ENCODE peak calls at places on chromosome 14, in four cellular contexts. One of them, this sample, is unnamed.

GRCh38 chr14:65491274-65491673 is 78.7 kb downstream of the FUT8 start:
- DNase-seq in lower lobe of right lung: no peak
- DNase-seq in AG08395: no peak
- DNase-seq in HuH-7: no peak
- DNase-seq in this sample: no peak

GRCh38 chr14:99552572-99553216 is 51.3 kb downstream of the CCDC85C start:
- DNase-seq in HuH-7: peak
- DNase-seq in lower lobe of right lung: no peak
- DNase-seq in AG08395: no peak
- DNase-seq in this sample: no peak

GRCh38 chr14:64411001-64411400 is 22.8 kb downstream of the MTHFD1 start:
- DNase-seq in AG08395: no peak
- DNase-seq in HuH-7: no peak
- DNase-seq in lower lobe of right lung: no peak
- DNase-seq in this sample: no peak

GRCh38 chr14:25140423-25140822 is 90.5 kb upstream of the STXBP6 start:
- DNase-seq in AG08395: no peak
- DNase-seq in lower lobe of right lung: no peak
- DNase-seq in HuH-7: no peak
- DNase-seq in this sample: no peak

GRCh38 chr14:68487805-68488590 is 304.9 kb downstream of the ZFP36L1 start:
- DNase-seq in HuH-7: no peak
- DNase-seq in lower lobe of right lung: no peak
- DNase-seq in AG08395: peak
- DNase-seq in this sample: no peak

GRCh38 chr14:56333361-56334279 is 215.4 kb downstream of the PELI2 start:
- DNase-seq in AG08395: peak
- DNase-seq in lower lobe of right lung: no peak
- DNase-seq in HuH-7: no peak
- DNase-seq in this sample: no peak

GRCh38 chr14:59595071-59595470 is 18.5 kb upstream of the CCDC175 start:
- DNase-seq in AG08395: no peak
- DNase-seq in lower lobe of right lung: no peak
- DNase-seq in HuH-7: no peak
- DNase-seq in this sample: no peak

GRCh38 chr14:68961781-68962584 is 17.1 kb downstream of the ACTN1 start:
- DNase-seq in lower lobe of right lung: no peak
- DNase-seq in HuH-7: no peak
- DNase-seq in AG08395: no peak
- DNase-seq in this sample: peak

GRCh38 chr14:94738786-94739185 is 31.1 kb downstream of the GSC start:
- DNase-seq in AG08395: peak
- DNase-seq in HuH-7: no peak
- DNase-seq in lower lobe of right lung: no peak
- DNase-seq in this sample: no peak

GRCh38 chr14:55556929-55557623 is 22.9 kb upstream of the KTN1 start:
- DNase-seq in lower lobe of right lung: peak
- DNase-seq in HuH-7: no peak
- DNase-seq in AG08395: peak
- DNase-seq in this sample: peak

GRCh38 chr14:81625343-81625742 is 91.7 kb upstream of the SEL1L start:
- DNase-seq in lower lobe of right lung: no peak
- DNase-seq in HuH-7: peak
- DNase-seq in AG08395: peak
- DNase-seq in this sample: no peak

GRCh38 chr14:75450381-75451276 is 22.8 kb downstream of the JDP2 start:
- DNase-seq in HuH-7: no peak
- DNase-seq in lower lobe of right lung: peak
- DNase-seq in AG08395: no peak
- DNase-seq in this sample: peak

GRCh38 chr14:92914087-92914656 is 8.8 kb upstream of the CHGA start:
- DNase-seq in AG08395: peak
- DNase-seq in HuH-7: peak
- DNase-seq in lower lobe of right lung: no peak
- DNase-seq in this sample: no peak

GRCh38 chr14:38755036-38755435 is 348.0 kb downstream of the SEC23A start:
- DNase-seq in AG08395: no peak
- DNase-seq in HuH-7: no peak
- DNase-seq in lower lobe of right lung: no peak
- DNase-seq in this sample: no peak

GRCh38 chr14:37122288-37122687 is 50.1 kb downstream of the SLC25A21 start:
- DNase-seq in AG08395: peak
- DNase-seq in lower lobe of right lung: no peak
- DNase-seq in HuH-7: no peak
- DNase-seq in this sample: no peak

GRCh38 chr14:89258728-89259273 is 158.2 kb downstream of the FOXN3 start:
- DNase-seq in AG08395: no peak
- DNase-seq in lower lobe of right lung: no peak
- DNase-seq in HuH-7: no peak
- DNase-seq in this sample: no peak

GRCh38 chr14:76497550-76498484 is 121.9 kb downstream of the ESRRB start:
- DNase-seq in lower lobe of right lung: no peak
- DNase-seq in HuH-7: peak
- DNase-seq in AG08395: no peak
- DNase-seq in this sample: no peak

GRCh38 chr14:66476964-66477363 is 9.2 kb upstream of the CCDC196 start:
- DNase-seq in AG08395: peak
- DNase-seq in lower lobe of right lung: no peak
- DNase-seq in HuH-7: no peak
- DNase-seq in this sample: no peak

This sample was measured in left lung.